ENCODE peak calls at places on chromosomes 11 and 22, in six cellular contexts. W is left ventricle myocardium inferior; H is CD8-positive, alpha-beta T cell; F is cardiac muscle cell; J is AG04450; U is mucosa of descending colon. S is an unnamed sample.

GRCh38 chr11:35343033-35343598 is 76.2 kb downstream of the SLC1A2 start:
- DNase-seq in W (no peak), H (no peak), F (no peak), J (no peak), U (no peak), S (no peak)

GRCh38 chr11:92642146-92642919 is 327.1 kb upstream of the MTNR1B start:
- DNase-seq in W (no peak), H (no peak), F (no peak), J (no peak), U (no peak), S (no peak)

GRCh38 chr11:127816959-127817358 is 770.4 kb downstream of the ETS1 start:
- DNase-seq in W (no peak), H (no peak), F (no peak), J (no peak), U (no peak), S (no peak)

GRCh38 chr22:20150381-20151275 is at the start of gene CCDC188:
- DNase-seq in W (no peak), H (no peak), F (no peak), J (no peak), U (no peak), S (no peak)

GRCh38 chr11:97964332-97965004 is 1056.3 kb upstream of the CNTN5 start:
- DNase-seq in W (no peak), H (no peak), F (no peak), J (no peak), U (no peak), S (no peak)

GRCh38 chr11:12182650-12183511 is 72.5 kb downstream of the MICAL2 start:
- DNase-seq in W (peak), H (no peak), F (peak), J (peak), U (no peak), S (no peak)

GRCh38 chr11:57353461-57354251 is 15.5 kb downstream of the P2RX3 start:
- DNase-seq in W (no peak), H (no peak), F (no peak), J (no peak), U (no peak), S (no peak)

GRCh38 chr11:122103366-122103765 is 12.6 kb downstream of the BLID start:
- DNase-seq in W (no peak), H (no peak), F (no peak), J (no peak), U (no peak), S (no peak)

GRCh38 chr11:76721755-76722677 is 51.5 kb upstream of the LRRC32 start:
- DNase-seq in W (peak), H (peak), F (peak), J (peak), U (peak), S (peak)

GRCh38 chr11:40130427-40130826 is 1329.0 kb downstream of the LRRC4C start:
- DNase-seq in W (no peak), H (no peak), F (no peak), J (no peak), U (no peak), S (no peak)

GRCh38 chr11:73281201-73281741 is 9.1 kb downstream of the P2RY6 start:
- DNase-seq in W (no peak), H (no peak), F (no peak), J (no peak), U (no peak), S (no peak)

GRCh38 chr11:46669606-46670243 is 30.7 kb downstream of the ARHGAP1 start:
- DNase-seq in W (no peak), H (no peak), F (no peak), J (no peak), U (no peak), S (no peak)

GRCh38 chr22:22925795-22926358 is 38.3 kb downstream of the IGLL5 start:
- DNase-seq in W (no peak), H (no peak), F (no peak), J (no peak), U (no peak), S (no peak)

GRCh38 chr11:75654314-75654713 is 14.5 kb downstream of the MAP6 start:
- DNase-seq in W (no peak), H (no peak), F (no peak), J (no peak), U (no peak), S (no peak)

GRCh38 chr11:118514103-118514502 is 13.2 kb upstream of the TTC36 start:
- DNase-seq in W (no peak), H (no peak), F (no peak), J (no peak), U (no peak), S (no peak)

GRCh38 chr11:96033054-96033453 is 109.1 kb upstream of the MTMR2 start:
- DNase-seq in W (no peak), H (no peak), F (peak), J (no peak), U (no peak), S (no peak)

GRCh38 chr22:38455530-38456271 is 702 bp upstream of the KCNJ4 start:
- DNase-seq in W (no peak), H (no peak), F (peak), J (no peak), U (peak), S (no peak)

GRCh38 chr11:15835705-15836411 is 520.5 kb downstream of the SOX6 start:
- DNase-seq in W (no peak), H (no peak), F (no peak), J (no peak), U (no peak), S (no peak)

GRCh38 chr11:69598147-69598546 is 42.8 kb upstream of the CCND1 start:
- DNase-seq in W (no peak), H (no peak), F (no peak), J (no peak), U (no peak), S (no peak)

GRCh38 chr22:46010177-46010867 is 33.4 kb upstream of the WNT7B start:
- DNase-seq in W (peak), H (no peak), F (peak), J (no peak), U (no peak), S (no peak)

GRCh38 chr22:47976219-47976618 is 1213.8 kb downstream of the TBC1D22A start:
- DNase-seq in W (no peak), H (no peak), F (no peak), J (no peak), U (no peak), S (no peak)

GRCh38 chr11:115736146-115736545 is 231.9 kb upstream of the CADM1 start:
- DNase-seq in W (no peak), H (no peak), F (no peak), J (no peak), U (no peak), S (no peak)

GRCh38 chr22:25077964-25078363 is 121.7 kb upstream of the CRYBB3 start:
- DNase-seq in W (no peak), H (no peak), F (no peak), J (no peak), U (no peak), S (no peak)
- TF ChIP-seq CTCF in W (no peak), H (no peak), F (no peak), J (no peak), U (no peak), S (no peak)

GRCh38 chr11:117221775-117222517 is 9.9 kb downstream of the PCSK7 start:
- DNase-seq in W (peak), H (no peak), F (peak), J (no peak), U (no peak), S (no peak)
- TF ChIP-seq CTCF in W (no peak), H (no peak), F (no peak), J (no peak), U (no peak), S (no peak)

DNA sequence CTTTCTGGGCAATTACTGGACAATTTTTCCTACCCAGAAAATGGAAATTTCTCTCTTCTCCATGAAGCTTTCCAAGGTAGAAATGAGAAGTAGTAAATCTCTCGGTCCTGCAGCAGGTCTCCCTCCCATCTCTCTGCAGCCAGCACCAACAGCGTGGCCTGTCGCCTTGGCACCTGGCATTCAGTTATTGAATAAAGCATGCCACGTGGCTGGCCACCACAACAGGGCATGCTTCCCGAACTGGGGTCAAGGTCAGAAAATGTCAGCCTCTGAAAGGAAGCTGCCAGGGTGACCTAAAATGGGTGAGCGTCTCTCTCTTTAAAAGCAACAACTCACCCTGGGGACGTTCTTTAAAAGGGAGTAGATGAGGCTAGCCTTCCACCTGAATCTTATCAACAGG is 14.0 kb downstream of the CACNG2 start:
- DNase-seq in W (no peak), H (no peak), F (no peak), J (no peak), U (no peak), S (no peak)
- TF ChIP-seq CTCF in W (no peak), H (no peak), F (no peak), J (no peak), U (no peak), S (no peak)

GRCh38 chr11:124899376-124900145 is 1.9 kb upstream of the ROBO4 start:
- DNase-seq in W (no peak), H (no peak), F (no peak), J (no peak), U (no peak), S (peak)

GRCh38 chr11:124897681-124898680 is at the start of gene ROBO4:
- DNase-seq in W (peak), H (no peak), F (peak), J (peak), U (no peak), S (peak)

GRCh38 chr11:124898711-124899110 is 1.0 kb upstream of the ROBO4 start:
- DNase-seq in W (no peak), H (no peak), F (peak), J (peak), U (no peak), S (no peak)

GRCh38 chr11:124902616-124903015 is 5.0 kb upstream of the ROBO4 start:
- DNase-seq in W (no peak), H (no peak), F (no peak), J (no peak), U (no peak), S (no peak)

GRCh38 chr11:124900464-124900863 is 2.8 kb upstream of the ROBO4 start:
- DNase-seq in W (no peak), H (no peak), F (peak), J (peak), U (no peak), S (no peak)
- TF ChIP-seq CTCF in W (no peak), H (no peak), F (no peak), J (no peak), U (no peak), S (no peak)

S was measured in D721Med.